ENCODE peak calls at places on chromosomes 11 and 22, in ten cellular contexts. One of them, this sample, is unnamed.

GRCh38 chr11:65440831-65441499 is 18.4 kb downstream of the NEAT1 start:
- DNase-seq in GM03348: no peak
- DNase-seq in nephron progenitor cell: no peak
- DNase-seq in OCI-LY7: peak; percentile 91
- DNase-seq in coronary artery: peak; percentile 73
- DNase-seq in KBM-7: peak; percentile 64
- DNase-seq in SHP77 treated with DMSO at 0.1 percent for 48 hours: no peak
- DNase-seq in Caco-2: no peak
- DNase-seq in NCI-H1417: no peak
- DNase-seq in GM19239: no peak
- DNase-seq in this sample: no peak

GRCh38 chr11:17154409-17155159 is 53.2 kb downstream of the PIK3C2A start:
- DNase-seq in GM19239: no peak
- DNase-seq in SHP77 treated with DMSO at 0.1 percent for 48 hours: no peak
- DNase-seq in OCI-LY7: no peak
- DNase-seq in NCI-H1417: no peak
- DNase-seq in coronary artery: no peak
- DNase-seq in nephron progenitor cell: no peak
- DNase-seq in GM03348: no peak
- DNase-seq in KBM-7: peak; percentile 77
- DNase-seq in Caco-2: no peak
- DNase-seq in this sample: no peak

GRCh38 chr11:19110290-19110689 is 6.7 kb upstream of the ZDHHC13 start:
- DNase-seq in GM03348: no peak
- DNase-seq in OCI-LY7: no peak
- DNase-seq in KBM-7: no peak
- DNase-seq in Caco-2: no peak
- DNase-seq in NCI-H1417: peak; percentile 85
- DNase-seq in coronary artery: no peak
- DNase-seq in GM19239: no peak
- DNase-seq in nephron progenitor cell: no peak
- DNase-seq in SHP77 treated with DMSO at 0.1 percent for 48 hours: no peak
- DNase-seq in this sample: no peak

GRCh38 chr22:43897751-43898261 is 6.0 kb upstream of the PNPLA5 start:
- DNase-seq in KBM-7: no peak
- DNase-seq in nephron progenitor cell: no peak
- DNase-seq in Caco-2: no peak
- DNase-seq in OCI-LY7: no peak
- DNase-seq in coronary artery: no peak
- DNase-seq in GM03348: peak; percentile 71
- DNase-seq in GM19239: no peak
- DNase-seq in NCI-H1417: no peak
- DNase-seq in SHP77 treated with DMSO at 0.1 percent for 48 hours: no peak
- DNase-seq in this sample: no peak

GRCh38 chr11:117145393-117145761 is 1.3 kb downstream of the PAFAH1B2 start:
- DNase-seq in coronary artery: no peak
- DNase-seq in GM03348: peak; percentile 75
- DNase-seq in OCI-LY7: peak; percentile 38
- DNase-seq in nephron progenitor cell: peak; percentile 48
- DNase-seq in Caco-2: peak; percentile 25
- DNase-seq in KBM-7: no peak
- DNase-seq in GM19239: no peak
- DNase-seq in SHP77 treated with DMSO at 0.1 percent for 48 hours: no peak
- DNase-seq in NCI-H1417: peak; percentile 57
- DNase-seq in this sample: no peak

GRCh38 chr11:125226701-125227100 is 62.1 kb downstream of the PKNOX2 start:
- DNase-seq in coronary artery: no peak
- DNase-seq in SHP77 treated with DMSO at 0.1 percent for 48 hours: no peak
- DNase-seq in GM19239: no peak
- DNase-seq in nephron progenitor cell: no peak
- DNase-seq in GM03348: no peak
- DNase-seq in NCI-H1417: no peak
- DNase-seq in KBM-7: no peak
- DNase-seq in Caco-2: no peak
- DNase-seq in OCI-LY7: no peak
- DNase-seq in this sample: no peak

GRCh38 chr11:8219257-8220021 is 44.2 kb downstream of the LMO1 start:
- DNase-seq in OCI-LY7: peak; percentile 37
- DNase-seq in GM03348: peak; percentile 68
- DNase-seq in coronary artery: no peak
- DNase-seq in GM19239: peak; percentile 39
- DNase-seq in NCI-H1417: peak; percentile 59
- DNase-seq in nephron progenitor cell: peak; percentile 58
- DNase-seq in SHP77 treated with DMSO at 0.1 percent for 48 hours: no peak
- DNase-seq in Caco-2: peak; percentile 51
- DNase-seq in KBM-7: peak; percentile 30
- DNase-seq in this sample: no peak

GRCh38 chr11:68014157-68014965 is 4.2 kb downstream of the ALDH3B1 start:
- DNase-seq in GM19239: no peak
- DNase-seq in nephron progenitor cell: no peak
- DNase-seq in GM03348: peak; percentile 70
- DNase-seq in SHP77 treated with DMSO at 0.1 percent for 48 hours: no peak
- DNase-seq in coronary artery: peak; percentile 93
- DNase-seq in NCI-H1417: no peak
- DNase-seq in OCI-LY7: no peak
- DNase-seq in Caco-2: no peak
- DNase-seq in KBM-7: no peak
- DNase-seq in this sample: no peak

GRCh38 chr11:42526366-42526765 is 785.4 kb upstream of the API5 start:
- DNase-seq in GM19239: no peak
- DNase-seq in KBM-7: no peak
- DNase-seq in coronary artery: no peak
- DNase-seq in nephron progenitor cell: no peak
- DNase-seq in OCI-LY7: no peak
- DNase-seq in GM03348: no peak
- DNase-seq in NCI-H1417: no peak
- DNase-seq in SHP77 treated with DMSO at 0.1 percent for 48 hours: no peak
- DNase-seq in Caco-2: no peak
- DNase-seq in this sample: no peak

GRCh38 chr22:38286915-38287669 is 14.3 kb upstream of the TMEM184B start:
- DNase-seq in GM03348: no peak
- DNase-seq in KBM-7: no peak
- DNase-seq in coronary artery: no peak
- DNase-seq in nephron progenitor cell: no peak
- DNase-seq in GM19239: no peak
- DNase-seq in NCI-H1417: no peak
- DNase-seq in OCI-LY7: no peak
- DNase-seq in SHP77 treated with DMSO at 0.1 percent for 48 hours: no peak
- DNase-seq in Caco-2: no peak
- DNase-seq in this sample: no peak

GRCh38 chr11:107858217-107859070 is at the start of gene SLC35F2:
- DNase-seq in SHP77 treated with DMSO at 0.1 percent for 48 hours: peak; percentile 70
- DNase-seq in GM03348: peak; percentile 88
- DNase-seq in Caco-2: peak; percentile 91
- DNase-seq in NCI-H1417: peak; percentile 97
- DNase-seq in GM19239: peak; percentile 68
- DNase-seq in nephron progenitor cell: peak; percentile 79
- DNase-seq in KBM-7: peak; percentile 89
- DNase-seq in coronary artery: no peak
- DNase-seq in OCI-LY7: peak; percentile 91
- DNase-seq in this sample: peak; percentile 72

GRCh38 chr22:38696606-38697005 is 4.1 kb downstream of the JOSD1 start:
- DNase-seq in NCI-H1417: no peak
- DNase-seq in GM19239: no peak
- DNase-seq in Caco-2: no peak
- DNase-seq in SHP77 treated with DMSO at 0.1 percent for 48 hours: no peak
- DNase-seq in OCI-LY7: no peak
- DNase-seq in nephron progenitor cell: no peak
- DNase-seq in GM03348: peak; percentile 71
- DNase-seq in coronary artery: no peak
- DNase-seq in KBM-7: no peak
- DNase-seq in this sample: no peak

GRCh38 chr11:108870373-108871020 is 205.6 kb downstream of the DDX10 start:
- DNase-seq in NCI-H1417: no peak
- DNase-seq in nephron progenitor cell: no peak
- DNase-seq in SHP77 treated with DMSO at 0.1 percent for 48 hours: no peak
- DNase-seq in Caco-2: no peak
- DNase-seq in OCI-LY7: no peak
- DNase-seq in KBM-7: no peak
- DNase-seq in GM19239: no peak
- DNase-seq in GM03348: peak; percentile 49
- DNase-seq in coronary artery: no peak
- DNase-seq in this sample: no peak

GRCh38 chr11:128898580-128899344 is 7.6 kb downstream of the KCNJ5 start:
- DNase-seq in KBM-7: no peak
- DNase-seq in nephron progenitor cell: no peak
- DNase-seq in Caco-2: no peak
- DNase-seq in OCI-LY7: no peak
- DNase-seq in GM19239: no peak
- DNase-seq in GM03348: no peak
- DNase-seq in coronary artery: no peak
- DNase-seq in NCI-H1417: no peak
- DNase-seq in SHP77 treated with DMSO at 0.1 percent for 48 hours: no peak
- DNase-seq in this sample: no peak

GRCh38 chr11:3984896-3985295 is 109.7 kb upstream of the RRM1 start:
- DNase-seq in SHP77 treated with DMSO at 0.1 percent for 48 hours: no peak
- DNase-seq in GM19239: no peak
- DNase-seq in coronary artery: no peak
- DNase-seq in nephron progenitor cell: no peak
- DNase-seq in KBM-7: peak; percentile 41
- DNase-seq in NCI-H1417: no peak
- DNase-seq in OCI-LY7: peak; percentile 50
- DNase-seq in GM03348: no peak
- DNase-seq in Caco-2: peak; percentile 29
- DNase-seq in this sample: no peak

GRCh38 chr11:69574383-69575255 is 66.3 kb upstream of the CCND1 start:
- DNase-seq in KBM-7: no peak
- DNase-seq in Caco-2: no peak
- DNase-seq in nephron progenitor cell: no peak
- DNase-seq in SHP77 treated with DMSO at 0.1 percent for 48 hours: no peak
- DNase-seq in GM03348: no peak
- DNase-seq in OCI-LY7: no peak
- DNase-seq in GM19239: no peak
- DNase-seq in NCI-H1417: no peak
- DNase-seq in coronary artery: peak; percentile 36
- DNase-seq in this sample: no peak

GRCh38 chr22:37802310-37803194 is 5.2 kb upstream of the GCAT start:
- DNase-seq in OCI-LY7: no peak
- DNase-seq in GM03348: peak; percentile 78
- DNase-seq in NCI-H1417: peak; percentile 65
- DNase-seq in KBM-7: peak; percentile 43
- DNase-seq in SHP77 treated with DMSO at 0.1 percent for 48 hours: peak; percentile 34
- DNase-seq in Caco-2: peak; percentile 73
- DNase-seq in coronary artery: no peak
- DNase-seq in nephron progenitor cell: peak; percentile 81
- DNase-seq in GM19239: no peak
- DNase-seq in this sample: peak; percentile 83

GRCh38 chr11:13368041-13368446 is 90.5 kb downstream of the BMAL1 start:
- DNase-seq in nephron progenitor cell: no peak
- DNase-seq in GM03348: peak; percentile 24
- DNase-seq in KBM-7: no peak
- DNase-seq in OCI-LY7: no peak
- DNase-seq in Caco-2: no peak
- DNase-seq in GM19239: no peak
- DNase-seq in SHP77 treated with DMSO at 0.1 percent for 48 hours: no peak
- DNase-seq in coronary artery: no peak
- DNase-seq in NCI-H1417: no peak
- DNase-seq in this sample: no peak

GRCh38 chr22:37409557-37409956 is 17.7 kb downstream of the ELFN2 start:
- DNase-seq in KBM-7: no peak
- DNase-seq in nephron progenitor cell: no peak
- DNase-seq in GM03348: no peak
- DNase-seq in Caco-2: no peak
- DNase-seq in GM19239: no peak
- DNase-seq in SHP77 treated with DMSO at 0.1 percent for 48 hours: no peak
- DNase-seq in coronary artery: no peak
- DNase-seq in NCI-H1417: no peak
- DNase-seq in OCI-LY7: peak; percentile 58
- DNase-seq in this sample: no peak

GRCh38 chr22:36998620-36999351 is 20.5 kb downstream of the TST start:
- DNase-seq in nephron progenitor cell: no peak
- DNase-seq in coronary artery: no peak
- DNase-seq in GM03348: no peak
- DNase-seq in NCI-H1417: no peak
- DNase-seq in KBM-7: no peak
- DNase-seq in OCI-LY7: no peak
- DNase-seq in GM19239: no peak
- DNase-seq in Caco-2: no peak
- DNase-seq in SHP77 treated with DMSO at 0.1 percent for 48 hours: no peak
- DNase-seq in this sample: no peak

GRCh38 chr22:29218758-29219408 is 13.2 kb downstream of the EMID1 start:
- DNase-seq in NCI-H1417: no peak
- DNase-seq in Caco-2: no peak
- DNase-seq in nephron progenitor cell: no peak
- DNase-seq in GM19239: no peak
- DNase-seq in SHP77 treated with DMSO at 0.1 percent for 48 hours: no peak
- DNase-seq in OCI-LY7: no peak
- DNase-seq in KBM-7: no peak
- DNase-seq in GM03348: no peak
- DNase-seq in coronary artery: peak; percentile 56
- DNase-seq in this sample: no peak

GRCh38 chr11:63639195-63639832 is 25.1 kb upstream of the PLAAT3 start:
- DNase-seq in nephron progenitor cell: no peak
- DNase-seq in SHP77 treated with DMSO at 0.1 percent for 48 hours: no peak
- DNase-seq in coronary artery: no peak
- DNase-seq in GM03348: peak; percentile 46
- DNase-seq in OCI-LY7: peak; percentile 25
- DNase-seq in KBM-7: peak; percentile 37
- DNase-seq in Caco-2: no peak
- DNase-seq in GM19239: no peak
- DNase-seq in NCI-H1417: no peak
- DNase-seq in this sample: no peak

GRCh38 chr11:45885274-45885920 is at the start of gene MAPK8IP1:
- DNase-seq in SHP77 treated with DMSO at 0.1 percent for 48 hours: peak; percentile 48
- DNase-seq in nephron progenitor cell: peak; percentile 82
- DNase-seq in Caco-2: peak; percentile 79
- DNase-seq in coronary artery: no peak
- DNase-seq in KBM-7: peak; percentile 26
- DNase-seq in GM19239: peak; percentile 86
- DNase-seq in NCI-H1417: peak; percentile 88
- DNase-seq in GM03348: peak; percentile 91
- DNase-seq in OCI-LY7: peak; percentile 59
- DNase-seq in this sample: peak; percentile 73

GRCh38 chr11:34075178-34075820 is 23.8 kb downstream of the CAPRIN1 start:
- DNase-seq in GM03348: peak; percentile 66
- DNase-seq in NCI-H1417: no peak
- DNase-seq in KBM-7: no peak
- DNase-seq in GM19239: no peak
- DNase-seq in coronary artery: no peak
- DNase-seq in OCI-LY7: no peak
- DNase-seq in Caco-2: no peak
- DNase-seq in nephron progenitor cell: no peak
- DNase-seq in SHP77 treated with DMSO at 0.1 percent for 48 hours: no peak
- DNase-seq in this sample: no peak

GRCh38 chr11:35146711-35147110 is 7.7 kb downstream of the CD44 start:
- DNase-seq in NCI-H1417: no peak
- DNase-seq in OCI-LY7: no peak
- DNase-seq in nephron progenitor cell: no peak
- DNase-seq in SHP77 treated with DMSO at 0.1 percent for 48 hours: no peak
- DNase-seq in Caco-2: no peak
- DNase-seq in coronary artery: no peak
- DNase-seq in KBM-7: no peak
- DNase-seq in GM03348: no peak
- DNase-seq in GM19239: no peak
- DNase-seq in this sample: no peak

GRCh38 chr11:69398529-69399492 is 82.7 kb upstream of the LINC01488 start:
- DNase-seq in Caco-2: no peak
- DNase-seq in nephron progenitor cell: peak; percentile 36
- DNase-seq in KBM-7: no peak
- DNase-seq in GM19239: no peak
- DNase-seq in GM03348: peak; percentile 61
- DNase-seq in SHP77 treated with DMSO at 0.1 percent for 48 hours: no peak
- DNase-seq in coronary artery: no peak
- DNase-seq in OCI-LY7: no peak
- DNase-seq in NCI-H1417: no peak
- DNase-seq in this sample: peak; percentile 50

GRCh38 chr22:38853149-38853548 is 9.3 kb upstream of the NPTXR start:
- DNase-seq in OCI-LY7: no peak
- DNase-seq in KBM-7: no peak
- DNase-seq in GM19239: no peak
- DNase-seq in nephron progenitor cell: no peak
- DNase-seq in Caco-2: no peak
- DNase-seq in coronary artery: no peak
- DNase-seq in SHP77 treated with DMSO at 0.1 percent for 48 hours: no peak
- DNase-seq in GM03348: no peak
- DNase-seq in NCI-H1417: no peak
- DNase-seq in this sample: peak; percentile 69

GRCh38 chr22:16783930-16784354 is 41.3 kb downstream of the XKR3 start:
- DNase-seq in GM19239: no peak
- DNase-seq in nephron progenitor cell: no peak
- DNase-seq in OCI-LY7: peak; percentile 43
- DNase-seq in Caco-2: peak; percentile 16
- DNase-seq in GM03348: peak; percentile 14
- DNase-seq in coronary artery: no peak
- DNase-seq in NCI-H1417: peak; percentile 1
- DNase-seq in KBM-7: peak; percentile 35
- DNase-seq in SHP77 treated with DMSO at 0.1 percent for 48 hours: no peak
- DNase-seq in this sample: no peak

This sample was measured in Right ventricle myocardium inferior.